ENCODE peak calls at places on chromosomes 6 and 20, in five cellular contexts. L is H1, D is cardiac muscle cell, A is lower lobe of right lung, C is heart right ventricle. S is an unnamed sample.

GRCh38 chr20:34744847-34745246 is 40.7 kb downstream of the TP53INP2 start:
- DNase-seq in L (no peak), D (no peak), A (no peak), C (peak; percentile 49), S (no peak)

GRCh38 chr20:8147476-8147875 is 15.4 kb downstream of the PLCB1 start:
- DNase-seq in L (no peak), D (no peak), A (no peak), C (no peak), S (no peak)

GRCh38 chr6:155084431-155085123 is 89.5 kb downstream of the TIAM2 start:
- DNase-seq in L (no peak), D (no peak), A (no peak), C (no peak), S (no peak)

GRCh38 chr6:17863971-17864754 is 123.3 kb downstream of the KIF13A start:
- DNase-seq in L (no peak), D (no peak), A (no peak), C (peak; percentile 29), S (no peak)

GRCh38 chr6:134802426-134803058 is 147.4 kb downstream of the ALDH8A1 start:
- DNase-seq in L (no peak), D (no peak), A (no peak), C (no peak), S (no peak)

GRCh38 chr6:45691426-45691825 is 313.7 kb upstream of the SUPT3H start:
- DNase-seq in L (no peak), D (no peak), A (no peak), C (no peak), S (no peak)

GRCh38 chr6:64998173-64998572 is 708.9 kb downstream of the EYS start:
- DNase-seq in L (no peak), D (no peak), A (no peak), C (no peak), S (no peak)

GRCh38 chr6:142361765-142362540 is 60.1 kb downstream of the ADGRG6 start:
- DNase-seq in L (no peak), D (peak; percentile 86), A (no peak), C (no peak), S (no peak)

GRCh38 chr20:8803065-8803464 is 265.8 kb upstream of the PLCB4 start:
- DNase-seq in L (no peak), D (peak; percentile 56), A (no peak), C (peak; percentile 16), S (no peak)

GRCh38 chr6:90411292-90411781 is 114.7 kb upstream of the BACH2 start:
- DNase-seq in L (no peak), D (no peak), A (no peak), C (no peak), S (peak; percentile 64)

GRCh38 chr20:14632906-14633305 is 295.5 kb upstream of the FLRT3 start:
- DNase-seq in L (no peak), D (peak; percentile 36), A (no peak), C (peak; percentile 5), S (peak; percentile 45)

GRCh38 chr6:37818536-37819176 is 871 bp upstream of the ZFAND3 start:
- DNase-seq in L (peak; percentile 95), D (peak; percentile 97), A (peak; percentile 99), C (peak; percentile 97), S (peak; percentile 96)

GRCh38 chr20:59850018-59850641 is 83.3 kb downstream of the SYCP2 start:
- DNase-seq in L (no peak), D (peak; percentile 60), A (no peak), C (no peak), S (no peak)

GRCh38 chr6:63899550-63899949 is 263.9 kb downstream of the PHF3 start:
- DNase-seq in L (no peak), D (peak; percentile 54), A (no peak), C (no peak), S (no peak)

GRCh38 chr6:2839195-2839981 is 2.3 kb downstream of the SERPINB1 start:
- DNase-seq in L (no peak), D (peak; percentile 77), A (no peak), C (no peak), S (no peak)

GRCh38 chr6:135251964-135252429 is 70.9 kb downstream of the MYB start:
- DNase-seq in L (no peak), D (peak; percentile 31), A (no peak), C (no peak), S (no peak)

GRCh38 chr20:6083926-6084325 is 30.1 kb upstream of the LRRN4 start:
- DNase-seq in L (no peak), D (no peak), A (no peak), C (no peak), S (no peak)

GRCh38 chr6:108114861-108115597 is 40.5 kb upstream of the OSTM1 start:
- DNase-seq in L (peak; percentile 79), D (peak; percentile 90), A (peak; percentile 82), C (peak; percentile 60), S (peak; percentile 90)

GRCh38 chr6:127249619-127250018 is 17.0 kb upstream of the RNF146 start:
- DNase-seq in L (no peak), D (no peak), A (no peak), C (no peak), S (no peak)

GRCh38 chr6:118668761-118669411 is 17.5 kb upstream of the CEP85L start:
- DNase-seq in L (no peak), D (peak; percentile 68), A (no peak), C (no peak), S (no peak)

DNA sequence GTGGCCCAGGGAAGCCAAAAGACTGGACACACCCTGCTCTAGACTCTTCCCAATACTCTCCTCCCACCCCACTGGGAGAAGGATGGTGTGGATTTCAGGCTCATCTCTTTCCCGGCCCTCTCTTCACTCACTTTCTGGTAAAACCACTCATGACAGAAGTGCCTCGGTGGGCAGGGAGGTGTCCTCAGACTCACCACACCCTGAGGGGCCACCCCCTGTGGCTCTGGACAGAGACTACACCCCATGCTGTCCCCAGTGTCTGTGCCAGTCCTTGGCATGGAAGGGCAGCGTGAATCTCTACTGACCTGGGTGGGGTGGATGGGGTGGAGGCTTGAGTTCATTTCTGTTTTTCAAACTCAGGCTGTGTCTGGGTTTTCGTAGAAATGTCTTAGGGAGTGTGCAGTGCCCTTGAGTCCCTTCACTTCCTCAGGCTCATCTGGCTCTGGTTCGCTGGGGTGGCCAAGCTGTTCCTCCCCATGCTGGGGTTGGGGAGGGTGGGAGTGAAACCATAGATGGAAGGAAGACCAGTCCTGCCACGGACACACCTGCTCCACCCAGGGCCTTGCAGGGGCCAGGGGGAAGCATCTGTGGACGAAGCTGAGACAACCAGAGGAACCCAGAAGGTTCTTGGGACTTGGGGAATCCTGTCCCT is 59.1 kb downstream of the EZR start:
- DNase-seq in L (no peak), D (no peak), A (no peak), C (no peak), S (peak; percentile 49)
- H3K27ac ChIP-seq in L (no peak overlapping the region), D (peak overlapping the region; percentile 82), A (no peak overlapping the region), C (no peak overlapping the region), S (no peak overlapping the region)

DNA sequence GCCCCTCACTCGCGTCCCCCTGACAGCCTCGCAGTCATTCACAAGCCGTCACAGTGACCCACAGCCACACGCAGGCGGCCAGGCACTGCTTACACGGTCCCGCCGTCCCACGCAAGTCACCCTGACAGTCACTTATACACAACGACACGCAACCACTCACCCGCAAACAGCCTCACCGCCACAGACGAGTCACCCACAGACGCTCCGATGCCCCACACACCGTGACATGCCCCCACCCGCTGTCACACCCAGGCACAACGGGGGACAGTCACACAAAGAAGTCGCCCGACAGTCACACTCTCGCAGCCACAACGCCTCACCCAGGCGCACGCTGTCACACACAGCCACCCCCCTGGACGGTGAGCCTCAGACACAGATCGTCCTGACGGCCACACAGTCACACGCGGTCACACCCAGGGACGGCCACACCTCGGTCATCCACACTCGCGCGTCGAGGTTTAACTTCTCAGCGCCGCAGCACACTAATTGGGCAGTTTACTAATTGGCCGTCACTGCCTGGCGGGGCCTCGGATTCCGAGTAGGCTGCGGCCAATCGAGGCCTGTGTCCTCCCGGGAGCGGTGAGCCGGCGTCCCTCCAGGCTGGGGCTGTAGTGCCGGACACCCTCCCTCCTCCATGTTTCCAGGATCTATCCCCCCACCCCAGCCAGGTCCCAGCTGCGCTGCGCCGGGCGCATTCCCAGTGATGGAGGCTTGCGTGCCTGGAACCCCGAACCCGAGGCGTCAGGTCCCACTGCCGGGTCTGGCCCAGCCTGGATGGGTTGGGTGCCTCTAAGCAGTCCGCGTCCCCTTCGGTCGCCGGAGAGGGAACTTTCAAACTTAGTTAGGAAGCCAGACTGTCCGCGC is 789 bp downstream of the TOX2 start:
- DNase-seq in L (peak; percentile 78), D (peak; percentile 46), A (no peak), C (no peak), S (peak; percentile 85)
- H3K27ac ChIP-seq in L (no peak overlapping the region), D (no peak overlapping the region), A (peak overlapping the region; percentile 73), C (no peak overlapping the region), S (no peak overlapping the region)

DNA sequence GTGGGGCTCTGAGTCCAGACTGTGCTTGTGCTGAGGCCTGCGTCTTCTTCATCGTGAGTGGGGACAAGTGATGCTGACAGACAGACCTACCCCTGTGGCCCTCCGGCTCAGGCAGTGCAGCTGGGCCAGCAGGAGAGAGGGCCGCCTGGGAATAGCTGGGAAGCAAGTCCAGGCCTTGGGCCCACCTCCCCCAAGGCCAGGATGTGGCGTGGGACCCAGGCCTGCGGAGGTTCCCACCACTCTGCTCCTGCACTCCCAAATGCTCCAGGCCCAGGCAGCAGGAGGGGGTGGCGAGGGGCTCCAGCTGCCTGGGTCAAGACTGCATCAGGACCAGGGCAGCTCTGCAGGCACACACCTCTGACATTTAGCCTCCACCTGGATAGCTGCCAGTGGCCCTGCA is 38.3 kb downstream of the DAAM2 start:
- DNase-seq in L (no peak), D (no peak), A (no peak), C (peak; percentile 61), S (no peak)
- H3K27ac ChIP-seq in L (no peak overlapping the region), D (no peak overlapping the region), A (no peak overlapping the region), C (peak overlapping the region; percentile 64), S (no peak overlapping the region)

DNA sequence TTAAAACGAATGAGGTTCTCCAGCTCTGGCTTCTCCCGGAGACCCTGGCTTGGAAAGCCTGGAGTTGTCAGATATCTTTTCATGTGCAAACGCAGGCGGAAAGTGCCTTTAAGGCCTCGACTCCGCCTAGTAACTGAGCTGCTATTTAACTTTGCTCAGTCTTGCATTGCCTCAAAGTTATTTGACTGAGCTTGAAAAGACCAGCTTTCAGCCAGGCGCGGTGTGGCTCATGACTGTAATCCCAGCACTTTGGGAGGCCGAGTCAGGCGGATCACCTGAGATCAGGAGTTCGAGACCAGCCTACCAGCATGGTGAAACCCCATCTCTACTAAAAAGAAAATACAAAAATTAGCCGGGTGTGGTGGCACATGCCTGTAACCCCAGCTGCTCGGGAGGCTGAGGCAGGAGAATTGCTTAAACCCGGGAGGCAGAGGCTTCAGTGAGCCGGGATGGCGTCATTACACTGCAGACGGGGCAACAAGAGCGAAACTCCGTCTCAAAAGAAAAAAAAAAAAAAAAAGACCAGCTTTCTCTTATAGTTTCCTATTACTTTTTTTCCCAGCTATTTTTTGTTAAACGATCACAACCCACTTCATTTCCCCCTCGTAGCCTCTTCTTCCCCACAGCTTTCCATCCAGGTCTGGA is 1.9 kb downstream of the GCNT2 start:
- DNase-seq in L (peak; percentile 58), D (no peak), A (peak; percentile 52), C (no peak), S (peak; percentile 80)
- H3K27ac ChIP-seq in L (peak overlapping the region; percentile 26), D (peak overlapping the region; percentile 98), A (peak overlapping the region; percentile 71), C (peak overlapping the region; percentile 70), S (no peak overlapping the region)

GRCh38 chr6:34953084-34954025 is 64.3 kb downstream of the ANKS1A start:
- DNase-seq in L (no peak), D (peak; percentile 53), A (no peak), C (no peak), S (no peak)
- H3K27ac ChIP-seq in L (peak overlapping the region; percentile 12), D (no peak overlapping the region), A (peak overlapping the region; percentile 4), C (peak overlapping the region; percentile 19), S (no peak overlapping the region)

GRCh38 chr6:47103931-47104330 is 61.8 kb upstream of the ADGRF1 start:
- DNase-seq in L (no peak), D (peak; percentile 55), A (no peak), C (no peak), S (no peak)
- H3K27ac ChIP-seq in L (no peak overlapping the region), D (no peak overlapping the region), A (no peak overlapping the region), C (no peak overlapping the region), S (no peak overlapping the region)

GRCh38 chr6:10051283-10051682 is 363.6 kb downstream of the TFAP2A start:
- DNase-seq in L (no peak), D (no peak), A (no peak), C (no peak), S (no peak)
- H3K27ac ChIP-seq in L (no peak overlapping the region), D (no peak overlapping the region), A (no peak overlapping the region), C (no peak overlapping the region), S (no peak overlapping the region)